ENCODE peak calls at places on chromosomes 6 and 20, in nine cellular contexts. S is NCI-H774; P is pons; V is GM03348; Z is mesothelial cell of epicardium; E is NCI-H1105; F is GM13977; L is naive thymus-derived CD4-positive, alpha-beta T cell; T is right cardiac atrium. R is an unnamed sample.

GRCh38 chr6:111588366-111588765 is 17.3 kb downstream of the TRAF3IP2 start:
- DNase-seq in Z (no peak), L (no peak), V (no peak), E (no peak), T (no peak), P (no peak), F (no peak), S (no peak), R (no peak)

GRCh38 chr20:1377341-1377871 is 15.4 kb downstream of the FKBP1A start:
- DNase-seq in E (no peak), T (no peak), S (no peak), F (no peak), L (no peak), V (no peak), P (no peak), Z (no peak), R (no peak)

GRCh38 chr6:42047790-42048405 is 2.4 kb upstream of the TAF8 start:
- DNase-seq in T (no peak), S (no peak), F (no peak), L (no peak), E (no peak), P (no peak), V (no peak), Z (no peak), R (no peak)

GRCh38 chr6:13924146-13924948 is 405 bp upstream of the RNF182 start:
- DNase-seq in F (no peak), Z (peak; percentile 63), S (peak; percentile 75), P (no peak), V (peak; percentile 48), T (peak; percentile 80), L (peak; percentile 32), E (peak; percentile 80), R (no peak)

GRCh38 chr6:107144014-107144413 is 28.7 kb upstream of the BEND3 start:
- DNase-seq in S (no peak), E (no peak), V (no peak), L (no peak), Z (no peak), P (no peak), F (no peak), T (no peak), R (no peak)

GRCh38 chr20:49987015-49987867 is 4.5 kb downstream of the SNAI1 start:
- DNase-seq in S (no peak), L (no peak), F (no peak), E (no peak), Z (no peak), V (no peak), P (no peak), T (no peak), R (no peak)

GRCh38 chr6:153231048-153231635 is 100.1 kb upstream of the RGS17 start:
- DNase-seq in T (peak; percentile 46), Z (peak; percentile 33), S (peak; percentile 39), V (peak; percentile 20), E (no peak), L (no peak), P (peak; percentile 51), F (peak; percentile 4), R (no peak)

GRCh38 chr6:23176883-23177282 is 607.5 kb downstream of the HDGFL1 start:
- DNase-seq in P (no peak), V (no peak), Z (no peak), L (no peak), E (no peak), F (no peak), T (peak; percentile 75), S (no peak), R (peak; percentile 20)

GRCh38 chr20:5448449-5449118 is 131.8 kb upstream of the PROKR2 start:
- DNase-seq in P (peak; percentile 62), V (peak; percentile 76), E (peak; percentile 55), Z (no peak), L (peak; percentile 31), F (peak; percentile 72), T (no peak), S (peak; percentile 30), R (no peak)